ENCODE peak calls at places on chromosomes 3 and 15, in six cellular contexts. K is CD8-positive, alpha-beta memory T cell; W is KG1; H is fibroblast of the aortic adventitia; X is AG09319; P is HCEC 1CT. M is an unnamed sample.

GRCh38 chr3:170055209-170055608 is 17.4 kb downstream of the GPR160 start:
- DNase-seq in K (no peak), P (peak), W (no peak), H (no peak), X (no peak), M (peak)

GRCh38 chr3:172562881-172563835 is 39.9 kb upstream of the TNFSF10 start:
- DNase-seq in X (peak), K (no peak), W (peak), H (peak), P (peak), M (peak)

GRCh38 chr3:176796371-176796770 is 400.9 kb downstream of the TBL1XR1 start:
- DNase-seq in P (no peak), K (no peak), W (no peak), X (no peak), H (no peak), M (peak)

GRCh38 chr3:108329087-108329486 is 32.7 kb downstream of the HHLA2 start:
- DNase-seq in X (no peak), K (no peak), P (no peak), H (no peak), W (no peak), M (no peak)

GRCh38 chr3:125480656-125481374 is 39.2 kb downstream of the SNX4 start:
- DNase-seq in X (peak), P (peak), H (peak), K (no peak), W (no peak), M (peak)

GRCh38 chr3:49841126-49841525 is 15.2 kb downstream of the TRAIP start:
- DNase-seq in H (peak), K (no peak), X (no peak), W (no peak), P (peak), M (no peak)

GRCh38 chr3:197244751-197245150 is 53.7 kb downstream of the DLG1 start:
- DNase-seq in P (no peak), H (no peak), X (no peak), W (no peak), K (no peak), M (no peak)

GRCh38 chr3:117434881-117435412 is 725.4 kb downstream of the TUSC7 start:
- DNase-seq in P (no peak), H (no peak), X (no peak), K (no peak), W (no peak), M (no peak)

GRCh38 chr3:18724456-18724855 is 299.3 kb upstream of the SATB1 start:
- DNase-seq in H (no peak), K (no peak), X (no peak), P (no peak), W (no peak), M (no peak)

GRCh38 chr3:143120716-143121239 is 1.2 kb downstream of the CHST2 start:
- DNase-seq in P (peak), K (peak), W (no peak), H (peak), X (no peak), M (peak)

GRCh38 chr15:48582472-48583235 is 62.9 kb downstream of the FBN1 start:
- DNase-seq in P (peak), W (no peak), H (peak), X (peak), K (no peak), M (peak)

GRCh38 chr3:113111308-113111707 is 100.0 kb upstream of the BOC start:
- DNase-seq in P (no peak), W (no peak), H (no peak), X (no peak), K (no peak), M (no peak)